ENCODE peak calls at places on chromosomes 5 and 9, in four cellular contexts. One of them, this sample, is unnamed. For H3K9me3, the result is how much of the 10 kb centered on the place peaks cover.

GRCh38 chr5:99061299-99061698 is 132.5 kb upstream of the CHD1 start:
- DNase-seq in left lung: no peak
- DNase-seq in adipocyte: no peak
- DNase-seq in heart left ventricle: no peak
- DNase-seq in this sample: no peak

GRCh38 chr9:29691758-29692407 is 2118.6 kb upstream of the C9orf72 start:
- DNase-seq in left lung: no peak
- DNase-seq in adipocyte: no peak
- DNase-seq in heart left ventricle: no peak
- DNase-seq in this sample: no peak

GRCh38 chr9:94084314-94084713 is at the start of gene PTPDC1:
- DNase-seq in left lung: no peak
- DNase-seq in adipocyte: peak
- DNase-seq in heart left ventricle: no peak
- DNase-seq in this sample: no peak

GRCh38 chr5:107486489-107486888 is 184.2 kb downstream of the EFNA5 start:
- DNase-seq in left lung: no peak
- DNase-seq in adipocyte: no peak
- DNase-seq in heart left ventricle: no peak
- DNase-seq in this sample: no peak

GRCh38 chr5:108141676-108142075 is 240.2 kb downstream of the FBXL17 start:
- DNase-seq in left lung: no peak
- DNase-seq in adipocyte: no peak
- DNase-seq in heart left ventricle: no peak
- DNase-seq in this sample: no peak

GRCh38 chr5:75265731-75266130 is 29.1 kb upstream of the ANKRD31 start:
- DNase-seq in left lung: no peak
- DNase-seq in adipocyte: peak
- DNase-seq in heart left ventricle: no peak
- DNase-seq in this sample: no peak

GRCh38 chr5:68673451-68674180 is 420.2 kb upstream of the SLC30A5 start:
- DNase-seq in left lung: no peak
- DNase-seq in adipocyte: no peak
- DNase-seq in heart left ventricle: no peak
- DNase-seq in this sample: no peak

GRCh38 chr5:43773032-43773830 is 170.3 kb downstream of the NNT start:
- DNase-seq in left lung: no peak
- DNase-seq in adipocyte: peak
- DNase-seq in heart left ventricle: no peak
- DNase-seq in this sample: no peak

GRCh38 chr5:110386782-110387181 is 339.7 kb downstream of the TMEM232 start:
- DNase-seq in left lung: no peak
- DNase-seq in adipocyte: peak
- DNase-seq in heart left ventricle: no peak
- DNase-seq in this sample: no peak

GRCh38 chr9:95494022-95494415 is 22.8 kb downstream of the PTCH1 start:
- DNase-seq in left lung: no peak
- DNase-seq in adipocyte: no peak
- DNase-seq in heart left ventricle: no peak
- DNase-seq in this sample: no peak

GRCh38 chr9:27633754-27634153 is 60.5 kb upstream of the C9orf72 start:
- DNase-seq in left lung: no peak
- DNase-seq in adipocyte: no peak
- DNase-seq in heart left ventricle: no peak
- DNase-seq in this sample: no peak

GRCh38 chr9:20621553-20622329 is 558 bp downstream of the MLLT3 start:
- DNase-seq in left lung: peak
- DNase-seq in adipocyte: peak
- DNase-seq in heart left ventricle: peak
- DNase-seq in this sample: peak

GRCh38 chr5:321233-321725 is at the start of gene AHRR:
- DNase-seq in left lung: peak
- DNase-seq in adipocyte: peak
- DNase-seq in heart left ventricle: peak
- DNase-seq in this sample: no peak

GRCh38 chr5:8316608-8317007 is 447.7 kb downstream of the MTRR start:
- DNase-seq in left lung: no peak
- DNase-seq in adipocyte: no peak
- DNase-seq in heart left ventricle: no peak
- DNase-seq in this sample: no peak

GRCh38 chr9:94929373-94929764 is 202.9 kb downstream of the AOPEP start:
- DNase-seq in left lung: no peak
- DNase-seq in adipocyte: no peak
- DNase-seq in heart left ventricle: peak
- DNase-seq in this sample: no peak

GRCh38 chr9:129202613-129203555 is 24.8 kb upstream of the IER5L start:
- DNase-seq in left lung: peak
- DNase-seq in adipocyte: peak
- DNase-seq in heart left ventricle: peak
- DNase-seq in this sample: peak

GRCh38 chr5:150434502-150434901 is 15.0 kb downstream of the RPS14 start:
- DNase-seq in left lung: no peak
- DNase-seq in adipocyte: peak
- DNase-seq in heart left ventricle: no peak
- DNase-seq in this sample: no peak

GRCh38 chr5:9523090-9523813 is 22.6 kb downstream of the SEMA5A start:
- DNase-seq in left lung: no peak
- DNase-seq in adipocyte: peak
- DNase-seq in heart left ventricle: no peak
- DNase-seq in this sample: no peak

GRCh38 chr9:3719286-3719685 is 193.5 kb upstream of the RFX3 start:
- DNase-seq in left lung: no peak
- DNase-seq in adipocyte: no peak
- DNase-seq in heart left ventricle: no peak
- DNase-seq in this sample: no peak

GRCh38 chr5:142827934-142828576 is 57.9 kb downstream of the ARHGAP26 start:
- DNase-seq in left lung: no peak
- DNase-seq in adipocyte: no peak
- DNase-seq in heart left ventricle: no peak
- DNase-seq in this sample: no peak

GRCh38 chr5:150436141-150436680 is 13.3 kb downstream of the RPS14 start:
- DNase-seq in left lung: peak
- DNase-seq in adipocyte: peak
- DNase-seq in heart left ventricle: peak
- DNase-seq in this sample: peak

GRCh38 chr9:3136230-3136629 is 292.3 kb upstream of the PUM3 start:
- DNase-seq in left lung: no peak
- DNase-seq in adipocyte: no peak
- DNase-seq in heart left ventricle: no peak
- DNase-seq in this sample: no peak

GRCh38 chr5:157335534-157336422 is 69.9 kb downstream of the CYFIP2 start:
- DNase-seq in left lung: no peak
- DNase-seq in adipocyte: peak
- DNase-seq in heart left ventricle: no peak
- DNase-seq in this sample: no peak

GRCh38 chr5:147911427-147911826 is 5.1 kb upstream of the C5orf46 start:
- DNase-seq in left lung: no peak
- DNase-seq in adipocyte: no peak
- DNase-seq in heart left ventricle: peak
- DNase-seq in this sample: no peak

DNA sequence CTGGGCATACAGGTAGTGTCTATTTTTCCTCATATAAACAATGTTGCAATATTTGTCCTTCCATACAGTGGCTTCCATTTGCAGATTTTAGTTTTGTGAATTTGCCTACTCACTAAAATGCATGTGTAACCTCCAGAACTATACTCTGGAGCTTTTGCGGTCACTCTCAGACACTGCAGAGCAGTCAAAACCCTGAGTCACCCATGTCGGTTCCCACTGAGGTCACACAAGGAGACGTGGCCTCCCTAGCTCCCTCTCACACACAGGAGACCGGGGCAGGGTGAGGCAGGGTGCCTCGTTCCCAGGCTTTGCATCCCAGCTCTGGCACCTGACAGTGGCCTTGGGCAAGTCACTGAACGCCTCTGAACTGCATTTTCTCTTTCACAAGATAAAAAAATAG is 55.5 kb upstream of the ZNF354A start:
- DNase-seq in left lung: no peak
- DNase-seq in adipocyte: no peak
- DNase-seq in heart left ventricle: no peak
- DNase-seq in this sample: no peak
- H3K9me3 ChIP-seq in left lung: under half
- H3K9me3 ChIP-seq in adipocyte: under half
- H3K9me3 ChIP-seq in heart left ventricle: under half
- H3K9me3 ChIP-seq in this sample: under half

GRCh38 chr5:3599283-3600105 is 3.9 kb downstream of the IRX1 start:
- DNase-seq in left lung: peak
- DNase-seq in adipocyte: no peak
- DNase-seq in heart left ventricle: no peak
- DNase-seq in this sample: no peak

GRCh38 chr5:3598725-3599282 is 3.2 kb downstream of the IRX1 start:
- DNase-seq in left lung: no peak
- DNase-seq in adipocyte: no peak
- DNase-seq in heart left ventricle: no peak
- DNase-seq in this sample: no peak

GRCh38 chr5:3597727-3598082 is 2.1 kb downstream of the IRX1 start:
- DNase-seq in left lung: no peak
- DNase-seq in adipocyte: no peak
- DNase-seq in heart left ventricle: no peak
- DNase-seq in this sample: no peak

GRCh38 chr5:3597002-3597726 is 1.5 kb downstream of the IRX1 start:
- DNase-seq in left lung: no peak
- DNase-seq in adipocyte: no peak
- DNase-seq in heart left ventricle: no peak
- DNase-seq in this sample: no peak

GRCh38 chr5:3598236-3598635 is 2.6 kb downstream of the IRX1 start:
- DNase-seq in left lung: no peak
- DNase-seq in adipocyte: no peak
- DNase-seq in heart left ventricle: no peak
- DNase-seq in this sample: no peak
- H3K9me3 ChIP-seq in left lung: under half
- H3K9me3 ChIP-seq in adipocyte: under half
- H3K9me3 ChIP-seq in heart left ventricle: under half
- H3K9me3 ChIP-seq in this sample: under half

GRCh38 chr9:111542497-111543254 is 17.7 kb downstream of the ZNF483 start:
- DNase-seq in left lung: no peak
- DNase-seq in adipocyte: no peak
- DNase-seq in heart left ventricle: no peak
- DNase-seq in this sample: no peak

GRCh38 chr9:111548623-111549022 is 23.6 kb downstream of the ZNF483 start:
- DNase-seq in left lung: no peak
- DNase-seq in adipocyte: no peak
- DNase-seq in heart left ventricle: no peak
- DNase-seq in this sample: no peak
- H3K9me3 ChIP-seq in left lung: under half
- H3K9me3 ChIP-seq in adipocyte: half or more
- H3K9me3 ChIP-seq in heart left ventricle: half or more
- H3K9me3 ChIP-seq in this sample: under half

DNA sequence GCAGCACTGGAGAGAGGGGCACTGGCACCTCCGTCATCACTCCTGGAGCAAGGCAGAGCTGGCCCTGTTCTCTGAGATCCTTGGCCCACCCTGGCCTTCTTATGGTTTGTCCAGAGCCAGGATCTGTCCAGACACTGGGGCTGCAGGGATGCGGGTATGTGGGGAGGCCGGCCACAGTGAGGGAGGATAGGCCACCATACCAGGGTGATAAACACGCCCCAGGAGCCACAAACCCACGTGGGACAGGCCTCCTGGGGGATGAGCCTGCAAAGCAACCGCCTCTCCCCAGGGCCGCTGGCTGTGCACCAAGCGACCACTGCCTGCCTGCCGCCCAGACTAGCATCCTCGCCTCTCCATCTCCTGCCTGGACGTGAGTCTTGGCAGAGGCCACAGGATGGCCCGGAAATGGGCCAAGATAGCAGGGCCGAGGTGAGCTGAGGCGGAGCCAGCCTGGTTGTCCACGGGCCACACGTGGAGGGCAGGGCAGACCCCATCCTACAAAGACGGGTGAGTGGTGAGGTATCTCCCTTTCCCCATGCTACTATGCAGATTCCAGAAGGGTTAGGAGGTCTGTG is 4.5 kb downstream of the OBP2A start:
- DNase-seq in left lung: no peak
- DNase-seq in adipocyte: no peak
- DNase-seq in heart left ventricle: no peak
- DNase-seq in this sample: no peak
- H3K9me3 ChIP-seq in left lung: under half
- H3K9me3 ChIP-seq in adipocyte: under half
- H3K9me3 ChIP-seq in heart left ventricle: under half
- H3K9me3 ChIP-seq in this sample: under half

GRCh38 chr5:140875085-140876065 is at the start of gene PCDHA12:
- DNase-seq in left lung: no peak
- DNase-seq in adipocyte: no peak
- DNase-seq in heart left ventricle: no peak
- DNase-seq in this sample: no peak
- H3K9me3 ChIP-seq in left lung: under half
- H3K9me3 ChIP-seq in adipocyte: under half
- H3K9me3 ChIP-seq in heart left ventricle: under half
- H3K9me3 ChIP-seq in this sample: under half

This sample was measured in T-helper 17 cell.